ENCODE peak calls at places on chromosomes 16 and 17, in seven cellular contexts. G is mesothelial cell of epicardium, W is kidney, Q is left kidney, N is sciatic nerve, J is iPS-NIHi11, E is left ventricle myocardium superior. R is an unnamed sample.

GRCh38 chr16:2663553-2664521 is 18.5 kb upstream of the KCTD5 start:
- DNase-seq in W (no peak), E (no peak), J (no peak), N (no peak), G (no peak), Q (peak), R (no peak)

GRCh38 chr17:57665696-57666095 is 79.4 kb downstream of the CCDC182 start:
- DNase-seq in N (no peak), Q (no peak), W (no peak), J (no peak), E (no peak), G (no peak), R (peak)

GRCh38 chr16:88451586-88452484 is 1.2 kb upstream of the ZFPM1 start:
- DNase-seq in W (no peak), J (no peak), E (no peak), N (peak), Q (peak), G (no peak), R (no peak)

GRCh38 chr17:77441130-77441920 is 300.6 kb downstream of the SEC14L1 start:
- DNase-seq in J (no peak), Q (peak), W (no peak), G (no peak), N (peak), E (no peak), R (no peak)

GRCh38 chr17:10295728-10296343 is 77.0 kb downstream of the MYH13 start:
- DNase-seq in G (peak), W (no peak), J (peak), Q (peak), N (peak), E (peak), R (no peak)

GRCh38 chr16:85486256-85486915 is 126.7 kb upstream of the GSE1 start:
- DNase-seq in N (no peak), W (no peak), G (no peak), Q (no peak), J (no peak), E (no peak), R (no peak)

GRCh38 chr16:75491876-75492275 is 3.4 kb downstream of the CHST6 start:
- DNase-seq in J (no peak), Q (peak), W (no peak), G (no peak), E (no peak), N (no peak), R (no peak)

GRCh38 chr17:83175551-83176271 is 96.3 kb downstream of the METRNL start:
- DNase-seq in W (no peak), G (no peak), N (peak), E (no peak), J (no peak), Q (peak), R (no peak)

GRCh38 chr16:30750876-30751465 is 2.7 kb downstream of the PHKG2 start:
- DNase-seq in N (no peak), E (no peak), W (peak), J (no peak), Q (no peak), G (no peak), R (no peak)

GRCh38 chr16:50509521-50510341 is 38.5 kb upstream of the NKD1 start:
- DNase-seq in Q (peak), J (peak), G (no peak), E (no peak), W (no peak), N (no peak), R (no peak)

GRCh38 chr17:75624021-75624420 is 9.2 kb upstream of the SMIM5 start:
- DNase-seq in J (no peak), N (no peak), Q (no peak), E (no peak), G (no peak), W (no peak), R (no peak)

GRCh38 chr17:72467841-72468653 is 347.2 kb downstream of the SOX9 start:
- DNase-seq in W (peak), J (no peak), Q (peak), G (no peak), N (peak), E (peak), R (no peak)

GRCh38 chr17:10046259-10046658 is 141.2 kb upstream of the RCVRN start:
- DNase-seq in W (peak), Q (no peak), J (no peak), N (no peak), G (no peak), E (no peak), R (no peak)

GRCh38 chr17:3471599-3471998 is at the start of gene SPATA22:
- DNase-seq in N (no peak), E (no peak), Q (no peak), W (peak), J (no peak), G (no peak), R (no peak)